ENCODE peak calls at places on chromosomes 12 and 14, in five cellular contexts. J is aorta; E is effector memory CD4-positive, alpha-beta T cell; Q is adrenal gland; T is lower lobe of right lung. S is an unnamed sample. For H3K4me1, the result is how much of the 10 kb centered on the place peaks cover.

GRCh38 chr12:11853126-11853525 is 203.7 kb downstream of the ETV6 start:
- DNase-seq in E (no peak), Q (no peak), J (no peak), T (no peak), S (no peak)

GRCh38 chr14:61080591-61081010 is 99.6 kb downstream of the SLC38A6 start:
- DNase-seq in J (no peak), T (no peak), Q (no peak), E (no peak), S (no peak)

GRCh38 chr12:6818246-6819006 is 3.2 kb upstream of the GPR162 start:
- DNase-seq in E (no peak), Q (no peak), J (no peak), T (no peak), S (no peak)

GRCh38 chr12:6962285-6963015 is 8.0 kb downstream of the PHB2 start:
- DNase-seq in E (no peak), Q (no peak), T (peak), J (peak), S (no peak)

GRCh38 chr14:61875483-61875882 is 113.3 kb downstream of the SNAPC1 start:
- DNase-seq in Q (no peak), J (no peak), E (no peak), T (no peak), S (no peak)

GRCh38 chr12:25376392-25376791 is 125.7 kb upstream of the KRAS start:
- DNase-seq in E (no peak), Q (no peak), J (no peak), T (no peak), S (no peak)

GRCh38 chr12:32444895-32445294 is 45.5 kb downstream of the FGD4 start:
- DNase-seq in T (no peak), J (no peak), E (no peak), Q (no peak), S (no peak)

GRCh38 chr12:19630536-19630935 is 191.2 kb downstream of the AEBP2 start:
- DNase-seq in E (no peak), J (no peak), Q (no peak), T (no peak), S (no peak)

GRCh38 chr14:99508896-99509629 is 27.9 kb downstream of the CCNK start:
- DNase-seq in Q (no peak), J (no peak), T (no peak), E (no peak), S (no peak)

GRCh38 chr14:29521526-29522137 is 406.0 kb downstream of the PRKD1 start:
- DNase-seq in T (no peak), Q (no peak), E (no peak), J (no peak), S (no peak)

GRCh38 chr14:90693413-90693812 is 122.8 kb downstream of the TTC7B start:
- DNase-seq in E (no peak), J (no peak), T (no peak), Q (no peak), S (no peak)

GRCh38 chr14:73238262-73238852 is 1.1 kb downstream of the PAPLN start:
- DNase-seq in E (no peak), T (no peak), Q (no peak), J (peak), S (no peak)

GRCh38 chr12:93622485-93622884 is 50.0 kb downstream of the SOCS2 start:
- DNase-seq in Q (no peak), T (no peak), E (no peak), J (no peak), S (no peak)

GRCh38 chr12:45336762-45337596 is 121.1 kb downstream of the ANO6 start:
- DNase-seq in Q (no peak), J (no peak), E (no peak), T (no peak), S (no peak)

GRCh38 chr14:99349721-99350495 is 77.9 kb upstream of the BCL11B start:
- DNase-seq in T (no peak), E (no peak), Q (no peak), J (peak), S (peak)

GRCh38 chr12:78403681-78404080 is 460.9 kb upstream of the SYT1 start:
- DNase-seq in J (no peak), Q (no peak), E (no peak), T (no peak), S (no peak)

GRCh38 chr12:97336896-97337751 is 125.5 kb upstream of the RMST start:
- DNase-seq in J (no peak), Q (no peak), E (no peak), T (no peak), S (no peak)

GRCh38 chr14:72812292-72812851 is 81.5 kb downstream of the DPF3 start:
- DNase-seq in Q (no peak), J (peak), E (no peak), T (no peak), S (no peak)

GRCh38 chr12:45568808-45569207 is 160.7 kb upstream of the ARID2 start:
- DNase-seq in T (no peak), Q (no peak), J (no peak), E (no peak), S (no peak)

GRCh38 chr14:100098171-100098570 is 32.9 kb downstream of the EVL start:
- DNase-seq in T (no peak), E (no peak), Q (no peak), J (no peak), S (peak)

GRCh38 chr12:91643763-91644162 is 461.1 kb upstream of the DCN start:
- DNase-seq in Q (no peak), J (no peak), E (no peak), T (no peak), S (no peak)

GRCh38 chr14:30283822-30284446 is 275.0 kb upstream of the G2E3 start:
- DNase-seq in T (no peak), Q (peak), J (no peak), E (no peak), S (no peak)

GRCh38 chr12:21912318-21912717 is 28.9 kb downstream of the ABCC9 start:
- DNase-seq in Q (no peak), E (no peak), T (no peak), J (no peak), S (no peak)

GRCh38 chr12:7188557-7189397 is 709 bp upstream of the PEX5 start:
- DNase-seq in E (peak), J (peak), T (peak), Q (peak), S (no peak)

GRCh38 chr14:90620540-90621204 is 195.6 kb downstream of the TTC7B start:
- DNase-seq in E (no peak), T (no peak), Q (no peak), J (no peak), S (no peak)

GRCh38 chr12:76033116-76034001 is 1.8 kb upstream of the PHLDA1 start:
- DNase-seq in E (no peak), Q (no peak), J (no peak), T (no peak), S (no peak)

GRCh38 chr12:12070674-12071661 is at the start of gene BCL2L14:
- DNase-seq in T (no peak), J (no peak), Q (no peak), E (no peak), S (no peak)

GRCh38 chr14:35553808-35554207 is 19.8 kb downstream of the INSM2 start:
- DNase-seq in T (no peak), Q (no peak), J (no peak), E (no peak), S (no peak)

GRCh38 chr14:35549551-35549950 is 15.6 kb downstream of the INSM2 start:
- DNase-seq in Q (no peak), J (no peak), T (no peak), E (no peak), S (no peak)
- H3K4me1 ChIP-seq in Q (under half), J (under half), T (under half), E (under half), S (under half)

GRCh38 chr14:92993302-92993701 is 70.4 kb downstream of the CHGA start:
- DNase-seq in E (no peak), J (no peak), Q (peak), T (peak), S (no peak)
- H3K4me1 ChIP-seq in E (under half), J (under half), Q (under half), T (under half), S (under half)

GRCh38 chr12:15688838-15689237 is 100.3 kb downstream of the EPS8 start:
- DNase-seq in Q (no peak), J (no peak), T (peak), E (no peak), S (no peak)

GRCh38 chr12:15682826-15683225 is 106.4 kb downstream of the EPS8 start:
- DNase-seq in E (no peak), J (no peak), T (no peak), Q (no peak), S (no peak)

GRCh38 chr12:15688202-15688736 is 100.9 kb downstream of the EPS8 start:
- DNase-seq in E (no peak), J (peak), Q (peak), T (peak), S (peak)

GRCh38 chr12:15687583-15687982 is 101.6 kb downstream of the EPS8 start:
- DNase-seq in Q (no peak), J (no peak), T (no peak), E (no peak), S (no peak)

GRCh38 chr12:15684896-15685658 is 104.1 kb downstream of the EPS8 start:
- DNase-seq in E (no peak), Q (no peak), T (no peak), J (no peak), S (no peak)
- H3K4me1 ChIP-seq in E (under half), Q (under half), T (under half), J (under half), S (under half)

GRCh38 chr14:24207104-24207543 is 1.6 kb downstream of the TSSK4 start:
- DNase-seq in E (no peak), T (no peak), J (no peak), Q (no peak), S (no peak)

GRCh38 chr14:24198845-24199524 is 3.7 kb upstream of the TM9SF1 start:
- DNase-seq in T (no peak), Q (no peak), J (no peak), E (no peak), S (no peak)

GRCh38 chr14:24206260-24207103 is 986 bp downstream of the TSSK4 start:
- DNase-seq in T (no peak), Q (no peak), J (no peak), E (no peak), S (no peak)

GRCh38 chr14:24207625-24208024 is 2.1 kb downstream of the TSSK4 start:
- DNase-seq in J (no peak), T (no peak), E (no peak), Q (no peak), S (no peak)

DNA sequence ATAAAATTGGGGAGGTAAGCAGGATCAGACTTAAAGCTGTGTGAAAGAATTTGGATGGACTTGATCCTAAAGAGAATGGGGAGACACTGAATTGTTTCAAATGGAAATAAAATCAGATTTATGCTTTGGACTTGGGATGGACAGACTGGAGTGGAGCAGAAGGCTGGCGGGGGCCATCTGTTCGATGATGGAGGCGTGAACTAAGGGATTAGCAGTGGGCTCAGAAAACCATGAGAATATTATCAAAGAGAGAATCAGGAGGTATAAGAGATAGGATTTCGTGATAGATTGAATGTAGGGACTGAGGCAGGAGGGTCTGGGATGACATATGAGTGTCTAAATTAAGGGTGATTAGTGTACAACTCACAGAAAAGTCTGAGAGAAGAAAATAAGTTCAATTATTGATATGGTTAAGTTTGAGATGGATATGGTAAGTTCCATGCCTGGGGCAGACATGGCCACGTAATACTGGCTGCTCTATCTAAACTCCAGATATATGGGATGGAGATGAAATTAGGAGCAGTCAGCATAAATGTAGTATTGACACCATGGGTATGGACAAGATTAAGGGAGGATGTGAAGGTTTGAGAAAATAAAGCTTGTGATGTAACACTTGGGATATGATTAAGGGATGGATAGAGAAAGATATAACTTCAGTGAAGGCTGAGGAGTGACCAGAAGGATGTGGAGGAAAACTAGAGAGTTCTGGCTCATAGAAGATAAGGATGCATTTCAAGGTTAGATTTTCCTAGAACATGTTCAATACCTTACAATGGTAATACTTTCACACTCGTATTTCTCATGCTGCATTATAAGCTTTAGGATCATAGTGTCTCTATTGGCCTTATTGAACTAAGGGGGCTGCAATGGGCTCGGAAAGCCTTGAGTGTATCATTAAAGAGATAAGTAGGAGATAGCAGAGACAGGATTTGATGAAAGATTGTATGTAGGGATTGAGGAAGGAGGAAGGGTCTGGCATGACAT is 1.0 kb upstream of the TSSK4 start:
- DNase-seq in E (no peak), T (no peak), Q (no peak), J (no peak), S (no peak)
- H3K4me1 ChIP-seq in E (under half), T (under half), Q (under half), J (under half), S (under half)

GRCh38 chr12:54370218-54370730 is 6.0 kb upstream of the GPR84 start:
- DNase-seq in Q (peak), J (peak), E (no peak), T (peak), S (peak)

GRCh38 chr12:54373619-54374554 is 9.6 kb upstream of the GPR84 start:
- DNase-seq in J (no peak), E (no peak), Q (no peak), T (no peak), S (no peak)

GRCh38 chr12:54374555-54375257 is 9.8 kb downstream of the ZNF385A start:
- DNase-seq in Q (no peak), J (no peak), T (no peak), E (no peak), S (no peak)

GRCh38 chr12:54371328-54372112 is 7.2 kb upstream of the GPR84 start:
- DNase-seq in Q (no peak), T (no peak), E (no peak), J (peak), S (peak)

DNA sequence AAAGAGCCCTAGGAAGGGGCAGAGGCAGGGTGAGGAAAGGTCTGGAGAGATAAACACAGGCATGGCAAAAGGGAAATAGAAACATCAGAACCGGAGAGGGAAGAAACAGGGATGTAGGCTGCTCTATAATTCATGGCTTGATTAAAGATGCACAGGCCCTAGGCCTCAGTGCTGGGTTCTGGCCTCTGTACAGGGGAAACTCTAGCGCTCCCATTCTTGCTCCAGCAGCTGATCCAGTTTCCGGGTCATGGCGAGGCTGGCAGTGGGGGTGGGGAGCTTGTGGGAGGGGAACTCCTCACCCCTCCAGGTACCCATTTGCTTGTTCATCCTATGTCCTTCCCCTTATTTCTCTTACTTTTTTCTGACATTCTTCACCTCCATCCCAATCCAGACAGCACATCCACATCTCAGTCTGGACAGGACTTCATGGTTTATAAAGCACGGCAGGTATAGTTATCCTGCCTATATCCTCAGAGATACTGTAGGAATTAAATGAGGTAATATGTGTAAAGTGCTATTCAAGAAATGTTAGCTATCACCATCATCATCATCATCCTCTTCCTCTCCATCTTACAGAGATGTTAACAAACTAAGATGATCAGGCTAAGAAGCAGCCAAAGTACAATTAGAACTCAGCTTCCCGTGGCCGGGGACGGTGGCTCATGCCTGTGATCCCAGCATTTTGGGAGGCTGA is 8.0 kb upstream of the GPR84 start:
- DNase-seq in T (no peak), Q (no peak), E (no peak), J (no peak), S (no peak)
- H3K4me1 ChIP-seq in T (under half), Q (under half), E (under half), J (under half), S (half or more)

GRCh38 chr12:52722680-52723079 is 19.4 kb upstream of the KRT77 start:
- DNase-seq in J (no peak), T (no peak), Q (no peak), E (no peak), S (no peak)
- H3K4me1 ChIP-seq in J (under half), T (under half), Q (under half), E (under half), S (under half)

S was measured in suprapubic skin.